ENCODE peak calls at places on chromosome 1, in five cellular contexts. L is SJSA1, X is progenitor cell of endocrine pancreas, F is transverse colon, J is activated B cell treated with CpG ODN at 0.5 μM for 24 hours. R is an unnamed sample.

GRCh38 chr1:94463765-94464330 is 45.7 kb downstream of the ABCD3 start:
- DNase-seq in L (no peak), X (no peak), F (no peak), J (no peak), R (peak)

GRCh38 chr1:38028105-38028591 is 15.6 kb downstream of the UTP11 start:
- DNase-seq in L (no peak), X (no peak), F (no peak), J (no peak), R (no peak)

GRCh38 chr1:87155180-87155579 is 173.5 kb upstream of the LMO4 start:
- DNase-seq in L (no peak), X (no peak), F (no peak), J (no peak), R (no peak)

GRCh38 chr1:225919906-225920305 is 4.1 kb downstream of the PYCR2 start:
- DNase-seq in L (no peak), X (no peak), F (peak), J (no peak), R (no peak)

GRCh38 chr1:86409416-86410021 is 13.4 kb upstream of the ODF2L start:
- DNase-seq in L (no peak), X (no peak), F (no peak), J (no peak), R (no peak)

GRCh38 chr1:7587108-7587507 is 184.0 kb upstream of the VAMP3 start:
- DNase-seq in L (no peak), X (no peak), F (no peak), J (no peak), R (no peak)

GRCh38 chr1:203215573-203215972 is 13.9 kb downstream of the CHIT1 start:
- DNase-seq in L (no peak), X (no peak), F (no peak), J (no peak), R (no peak)

GRCh38 chr1:64293820-64294219 is 90.4 kb downstream of the UBE2U start:
- DNase-seq in L (no peak), X (no peak), F (no peak), J (no peak), R (no peak)

GRCh38 chr1:241939798-241940197 is 17.8 kb upstream of the BECN2 start:
- DNase-seq in L (no peak), X (no peak), F (no peak), J (no peak), R (no peak)

GRCh38 chr1:25543425-25544242 is at the start of gene LDLRAP1:
- DNase-seq in L (peak), X (peak), F (peak), J (peak), R (no peak)

GRCh38 chr1:41500781-41501518 is 16.5 kb upstream of the EDN2 start:
- DNase-seq in L (no peak), X (no peak), F (no peak), J (no peak), R (no peak)

GRCh38 chr1:53954128-53954527 is 8.0 kb downstream of the LRRC42 start:
- DNase-seq in L (no peak), X (no peak), F (no peak), J (no peak), R (no peak)

GRCh38 chr1:227944931-227945890 is 2.5 kb downstream of the WNT9A start:
- DNase-seq in L (peak), X (peak), F (no peak), J (peak), R (no peak)

GRCh38 chr1:204128464-204128963 is 23.3 kb downstream of the ETNK2 start:
- DNase-seq in L (no peak), X (no peak), F (no peak), J (no peak), R (no peak)

GRCh38 chr1:6470132-6471085 is 4.4 kb upstream of the TNFRSF25 start:
- DNase-seq in L (no peak), X (no peak), F (no peak), J (no peak), R (no peak)

GRCh38 chr1:208088319-208088718 is 155.9 kb downstream of the PLXNA2 start:
- DNase-seq in L (no peak), X (no peak), F (no peak), J (no peak), R (no peak)

GRCh38 chr1:43565600-43566360 is 35.1 kb downstream of the PTPRF start:
- DNase-seq in L (peak), X (peak), F (peak), J (no peak), R (no peak)

GRCh38 chr1:231194843-231195516 is 33.1 kb downstream of the TRIM67 start:
- DNase-seq in L (no peak), X (no peak), F (no peak), J (no peak), R (no peak)

GRCh38 chr1:168135982-168136708 is 585 bp downstream of the GPR161 start:
- DNase-seq in L (no peak), X (peak), F (peak), J (peak), R (no peak)

GRCh38 chr1:172429324-172430127 is 9.0 kb downstream of the C1orf105 start:
- DNase-seq in L (no peak), X (no peak), F (peak), J (no peak), R (peak)

GRCh38 chr1:181257117-181257516 is 168.6 kb downstream of the IER5 start:
- DNase-seq in L (no peak), X (no peak), F (no peak), J (no peak), R (no peak)

GRCh38 chr1:7103322-7104052 is 318.2 kb downstream of the CAMTA1 start:
- DNase-seq in L (no peak), X (no peak), F (no peak), J (no peak), R (no peak)

GRCh38 chr1:94650301-94650700 is 108.7 kb upstream of the F3 start:
- DNase-seq in L (no peak), X (no peak), F (no peak), J (no peak), R (no peak)

GRCh38 chr1:53090227-53091147 is 28.5 kb downstream of the PODN start:
- DNase-seq in L (no peak), X (no peak), F (peak), J (no peak), R (no peak)

GRCh38 chr1:84698151-84698651 is 7.9 kb upstream of the SSX2IP start:
- DNase-seq in L (no peak), X (no peak), F (no peak), J (no peak), R (no peak)

GRCh38 chr1:27744556-27744955 is 18.8 kb downstream of the FAM76A start:
- DNase-seq in L (no peak), X (no peak), F (no peak), J (no peak), R (no peak)

GRCh38 chr1:36387141-36387949 is 1.6 kb upstream of the STK40 start:
- DNase-seq in L (peak), X (no peak), F (no peak), J (no peak), R (no peak)

GRCh38 chr1:183881387-183882084 is 76.6 kb downstream of the RGL1 start:
- DNase-seq in L (peak), X (peak), F (no peak), J (no peak), R (no peak)

GRCh38 chr1:32724678-32725594 is 22.4 kb upstream of the SYNC start:
- DNase-seq in L (peak), X (no peak), F (peak), J (no peak), R (peak)

GRCh38 chr1:40699787-40700186 is 8.3 kb downstream of the NFYC start:
- DNase-seq in L (no peak), X (no peak), F (no peak), J (no peak), R (no peak)

R was measured in smooth muscle cell of the brain vasculature.